ENCODE peak calls at places on chromosome 14, in eight cellular contexts. One of them, this sample, is unnamed.

GRCh38 chr14:24135834-24136683 is at the start of gene PSME1:
- DNase-seq in BE2C: peak; percentile 96
- DNase-seq in GM13976: peak; percentile 97
- DNase-seq in astrocyte of the cerebellum: peak; percentile 55
- DNase-seq in right lobe of liver: peak; percentile 98
- DNase-seq in coronary artery: peak; percentile 94
- DNase-seq in RWPE1: peak; percentile 94
- DNase-seq in colonic mucosa: peak; percentile 96
- DNase-seq in this sample: peak; percentile 95

GRCh38 chr14:47822326-47822725 is 146.9 kb upstream of the MDGA2 start:
- DNase-seq in BE2C: no peak
- DNase-seq in GM13976: no peak
- DNase-seq in astrocyte of the cerebellum: no peak
- DNase-seq in right lobe of liver: no peak
- DNase-seq in coronary artery: no peak
- DNase-seq in RWPE1: no peak
- DNase-seq in colonic mucosa: no peak
- DNase-seq in this sample: no peak

GRCh38 chr14:30982583-30982982 is 42.9 kb upstream of the AP4S1 start:
- DNase-seq in BE2C: no peak
- DNase-seq in GM13976: no peak
- DNase-seq in astrocyte of the cerebellum: no peak
- DNase-seq in right lobe of liver: no peak
- DNase-seq in coronary artery: no peak
- DNase-seq in RWPE1: no peak
- DNase-seq in colonic mucosa: no peak
- DNase-seq in this sample: no peak

GRCh38 chr14:104326848-104327247 is 188.5 kb downstream of the KIF26A start:
- DNase-seq in BE2C: no peak
- DNase-seq in GM13976: no peak
- DNase-seq in astrocyte of the cerebellum: no peak
- DNase-seq in right lobe of liver: no peak
- DNase-seq in coronary artery: peak; percentile 33
- DNase-seq in RWPE1: no peak
- DNase-seq in colonic mucosa: no peak
- DNase-seq in this sample: no peak

GRCh38 chr14:40386433-40386832 is 954.2 kb upstream of the FBXO33 start:
- DNase-seq in BE2C: no peak
- DNase-seq in GM13976: no peak
- DNase-seq in astrocyte of the cerebellum: no peak
- DNase-seq in right lobe of liver: no peak
- DNase-seq in coronary artery: no peak
- DNase-seq in RWPE1: no peak
- DNase-seq in colonic mucosa: no peak
- DNase-seq in this sample: no peak

GRCh38 chr14:100692859-100693558 is 33.7 kb upstream of the DLK1 start:
- DNase-seq in BE2C: no peak
- DNase-seq in GM13976: no peak
- DNase-seq in astrocyte of the cerebellum: peak; percentile 52
- DNase-seq in right lobe of liver: no peak
- DNase-seq in coronary artery: no peak
- DNase-seq in RWPE1: peak; percentile 95
- DNase-seq in colonic mucosa: no peak
- DNase-seq in this sample: no peak

GRCh38 chr14:27557445-27557844 is 959.6 kb upstream of the NOVA1 start:
- DNase-seq in BE2C: no peak
- DNase-seq in GM13976: no peak
- DNase-seq in astrocyte of the cerebellum: no peak
- DNase-seq in right lobe of liver: no peak
- DNase-seq in coronary artery: no peak
- DNase-seq in RWPE1: no peak
- DNase-seq in colonic mucosa: no peak
- DNase-seq in this sample: no peak

GRCh38 chr14:36068777-36069534 is 107.6 kb downstream of the PTCSC3 start:
- DNase-seq in BE2C: no peak
- DNase-seq in GM13976: no peak
- DNase-seq in astrocyte of the cerebellum: peak; percentile 87
- DNase-seq in right lobe of liver: no peak
- DNase-seq in coronary artery: no peak
- DNase-seq in RWPE1: peak; percentile 77
- DNase-seq in colonic mucosa: no peak
- DNase-seq in this sample: no peak

GRCh38 chr14:95056476-95056875 is 100.9 kb downstream of the DICER1 start:
- DNase-seq in BE2C: no peak
- DNase-seq in GM13976: no peak
- DNase-seq in astrocyte of the cerebellum: no peak
- DNase-seq in right lobe of liver: no peak
- DNase-seq in coronary artery: no peak
- DNase-seq in RWPE1: no peak
- DNase-seq in colonic mucosa: no peak
- DNase-seq in this sample: no peak

GRCh38 chr14:96167224-96168148 is 37.2 kb upstream of the BDKRB2 start:
- DNase-seq in BE2C: no peak
- DNase-seq in GM13976: no peak
- DNase-seq in astrocyte of the cerebellum: peak; percentile 24
- DNase-seq in right lobe of liver: no peak
- DNase-seq in coronary artery: peak; percentile 58
- DNase-seq in RWPE1: peak; percentile 72
- DNase-seq in colonic mucosa: peak; percentile 41
- DNase-seq in this sample: no peak

GRCh38 chr14:59829941-59830734 is 40.4 kb downstream of the RTN1 start:
- DNase-seq in BE2C: no peak
- DNase-seq in GM13976: no peak
- DNase-seq in astrocyte of the cerebellum: peak; percentile 84
- DNase-seq in right lobe of liver: no peak
- DNase-seq in coronary artery: no peak
- DNase-seq in RWPE1: no peak
- DNase-seq in colonic mucosa: no peak
- DNase-seq in this sample: no peak

GRCh38 chr14:21455592-21455911 is 371 bp downstream of the CHD8 start:
- DNase-seq in BE2C: no peak
- DNase-seq in GM13976: no peak
- DNase-seq in astrocyte of the cerebellum: no peak
- DNase-seq in right lobe of liver: no peak
- DNase-seq in coronary artery: no peak
- DNase-seq in RWPE1: no peak
- DNase-seq in colonic mucosa: no peak
- DNase-seq in this sample: no peak

GRCh38 chr14:68626386-68626785 is 166.5 kb downstream of the ZFP36L1 start:
- DNase-seq in BE2C: no peak
- DNase-seq in GM13976: no peak
- DNase-seq in astrocyte of the cerebellum: no peak
- DNase-seq in right lobe of liver: no peak
- DNase-seq in coronary artery: no peak
- DNase-seq in RWPE1: no peak
- DNase-seq in colonic mucosa: peak; percentile 15
- DNase-seq in this sample: no peak

GRCh38 chr14:91127924-91128323 is 14.1 kb downstream of the DGLUCY start:
- DNase-seq in BE2C: no peak
- DNase-seq in GM13976: no peak
- DNase-seq in astrocyte of the cerebellum: no peak
- DNase-seq in right lobe of liver: no peak
- DNase-seq in coronary artery: no peak
- DNase-seq in RWPE1: no peak
- DNase-seq in colonic mucosa: no peak
- DNase-seq in this sample: no peak

GRCh38 chr14:90691627-90692026 is 124.6 kb downstream of the TTC7B start:
- DNase-seq in BE2C: no peak
- DNase-seq in GM13976: no peak
- DNase-seq in astrocyte of the cerebellum: no peak
- DNase-seq in right lobe of liver: no peak
- DNase-seq in coronary artery: no peak
- DNase-seq in RWPE1: no peak
- DNase-seq in colonic mucosa: no peak
- DNase-seq in this sample: no peak

GRCh38 chr14:76024211-76024907 is 38.8 kb downstream of the IFT43 start:
- DNase-seq in BE2C: no peak
- DNase-seq in GM13976: no peak
- DNase-seq in astrocyte of the cerebellum: no peak
- DNase-seq in right lobe of liver: no peak
- DNase-seq in coronary artery: no peak
- DNase-seq in RWPE1: no peak
- DNase-seq in colonic mucosa: no peak
- DNase-seq in this sample: no peak

GRCh38 chr14:104392001-104392395 is 187.6 kb upstream of the C14orf180 start:
- DNase-seq in BE2C: no peak
- DNase-seq in GM13976: peak; percentile 31
- DNase-seq in astrocyte of the cerebellum: no peak
- DNase-seq in right lobe of liver: no peak
- DNase-seq in coronary artery: peak; percentile 36
- DNase-seq in RWPE1: no peak
- DNase-seq in colonic mucosa: peak; percentile 7
- DNase-seq in this sample: no peak

GRCh38 chr14:93155667-93156066 is 29.0 kb downstream of the MOAP1 start:
- DNase-seq in BE2C: no peak
- DNase-seq in GM13976: no peak
- DNase-seq in astrocyte of the cerebellum: no peak
- DNase-seq in right lobe of liver: no peak
- DNase-seq in coronary artery: no peak
- DNase-seq in RWPE1: no peak
- DNase-seq in colonic mucosa: no peak
- DNase-seq in this sample: no peak

GRCh38 chr14:64968651-64969050 is 3.5 kb downstream of the RAB15 start:
- DNase-seq in BE2C: no peak
- DNase-seq in GM13976: no peak
- DNase-seq in astrocyte of the cerebellum: peak; percentile 51
- DNase-seq in right lobe of liver: no peak
- DNase-seq in coronary artery: no peak
- DNase-seq in RWPE1: no peak
- DNase-seq in colonic mucosa: no peak
- DNase-seq in this sample: no peak
- TF ChIP-seq CTCF in BE2C: no peak
- TF ChIP-seq CTCF in GM13976: no peak
- TF ChIP-seq CTCF in astrocyte of the cerebellum: no peak
- TF ChIP-seq CTCF in right lobe of liver: no peak
- TF ChIP-seq CTCF in coronary artery: no peak
- TF ChIP-seq CTCF in RWPE1: no peak
- TF ChIP-seq CTCF in colonic mucosa: no peak
- TF ChIP-seq CTCF in this sample: peak; percentile 18

GRCh38 chr14:50569714-50570274 is 9.8 kb downstream of the ATL1 start:
- DNase-seq in BE2C: no peak
- DNase-seq in GM13976: no peak
- DNase-seq in astrocyte of the cerebellum: no peak
- DNase-seq in right lobe of liver: no peak
- DNase-seq in coronary artery: no peak
- DNase-seq in RWPE1: no peak
- DNase-seq in colonic mucosa: no peak
- DNase-seq in this sample: no peak
- TF ChIP-seq CTCF in BE2C: no peak
- TF ChIP-seq CTCF in GM13976: no peak
- TF ChIP-seq CTCF in astrocyte of the cerebellum: no peak
- TF ChIP-seq CTCF in right lobe of liver: no peak
- TF ChIP-seq CTCF in coronary artery: no peak
- TF ChIP-seq CTCF in RWPE1: no peak
- TF ChIP-seq CTCF in colonic mucosa: no peak
- TF ChIP-seq CTCF in this sample: no peak

GRCh38 chr14:99122521-99123125 is 149.4 kb downstream of the BCL11B start:
- DNase-seq in BE2C: no peak
- DNase-seq in GM13976: no peak
- DNase-seq in astrocyte of the cerebellum: no peak
- DNase-seq in right lobe of liver: no peak
- DNase-seq in coronary artery: no peak
- DNase-seq in RWPE1: no peak
- DNase-seq in colonic mucosa: peak; percentile 10
- DNase-seq in this sample: no peak
- TF ChIP-seq CTCF in BE2C: no peak
- TF ChIP-seq CTCF in GM13976: no peak
- TF ChIP-seq CTCF in astrocyte of the cerebellum: no peak
- TF ChIP-seq CTCF in right lobe of liver: no peak
- TF ChIP-seq CTCF in coronary artery: no peak
- TF ChIP-seq CTCF in RWPE1: no peak
- TF ChIP-seq CTCF in colonic mucosa: no peak
- TF ChIP-seq CTCF in this sample: no peak

GRCh38 chr14:56119221-56119967 is 1.2 kb downstream of the PELI2 start:
- DNase-seq in BE2C: peak; percentile 38
- DNase-seq in GM13976: peak; percentile 45
- DNase-seq in astrocyte of the cerebellum: no peak
- DNase-seq in right lobe of liver: peak; percentile 72
- DNase-seq in coronary artery: no peak
- DNase-seq in RWPE1: no peak
- DNase-seq in colonic mucosa: peak; percentile 34
- DNase-seq in this sample: no peak

GRCh38 chr14:56115471-56115870 is 2.7 kb upstream of the PELI2 start:
- DNase-seq in BE2C: peak; percentile 40
- DNase-seq in GM13976: no peak
- DNase-seq in astrocyte of the cerebellum: no peak
- DNase-seq in right lobe of liver: no peak
- DNase-seq in coronary artery: no peak
- DNase-seq in RWPE1: no peak
- DNase-seq in colonic mucosa: no peak
- DNase-seq in this sample: no peak

GRCh38 chr14:56118611-56119181 is 485 bp downstream of the PELI2 start:
- DNase-seq in BE2C: peak; percentile 28
- DNase-seq in GM13976: peak; percentile 32
- DNase-seq in astrocyte of the cerebellum: no peak
- DNase-seq in right lobe of liver: peak; percentile 74
- DNase-seq in coronary artery: no peak
- DNase-seq in RWPE1: no peak
- DNase-seq in colonic mucosa: peak; percentile 38
- DNase-seq in this sample: no peak

GRCh38 chr14:56117765-56118610 is at the start of gene PELI2:
- DNase-seq in BE2C: peak; percentile 81
- DNase-seq in GM13976: peak; percentile 66
- DNase-seq in astrocyte of the cerebellum: peak; percentile 23
- DNase-seq in right lobe of liver: peak; percentile 83
- DNase-seq in coronary artery: peak; percentile 85
- DNase-seq in RWPE1: no peak
- DNase-seq in colonic mucosa: peak; percentile 67
- DNase-seq in this sample: no peak

GRCh38 chr14:56116128-56116900 is 1.9 kb upstream of the PELI2 start:
- DNase-seq in BE2C: no peak
- DNase-seq in GM13976: no peak
- DNase-seq in astrocyte of the cerebellum: no peak
- DNase-seq in right lobe of liver: no peak
- DNase-seq in coronary artery: no peak
- DNase-seq in RWPE1: no peak
- DNase-seq in colonic mucosa: no peak
- DNase-seq in this sample: no peak
- TF ChIP-seq CTCF in BE2C: no peak
- TF ChIP-seq CTCF in GM13976: no peak
- TF ChIP-seq CTCF in astrocyte of the cerebellum: no peak
- TF ChIP-seq CTCF in right lobe of liver: no peak
- TF ChIP-seq CTCF in coronary artery: no peak
- TF ChIP-seq CTCF in RWPE1: no peak
- TF ChIP-seq CTCF in colonic mucosa: no peak
- TF ChIP-seq CTCF in this sample: no peak

This sample was measured in chondrocyte.